ENCODE peak calls at places on chromosome 2, in four cellular contexts. N, S, Q and Z are unnamed samples.
A peak's percentile ranks its signal among the peaks of the same experiment; 100 is the strongest.

GRCh38 chr2:211494085-211494484 is 937.7 kb downstream of the CPS1 start:
- DNase-seq in N (no peak), S (no peak), Q (no peak), Z (no peak)

GRCh38 chr2:240461471-240462072 is 26.1 kb downstream of the GPC1 start:
- DNase-seq in N (no peak), S (peak; percentile 68), Q (no peak), Z (no peak)

GRCh38 chr2:236177604-236177966 is 9.4 kb upstream of the GBX2 start:
- DNase-seq in N (no peak), S (no peak), Q (no peak), Z (no peak)

GRCh38 chr2:208280933-208281332 is 14.9 kb downstream of the PIKFYVE start:
- DNase-seq in N (peak; percentile 10), S (no peak), Q (no peak), Z (peak; percentile 60)

GRCh38 chr2:102331311-102331980 is 20.1 kb downstream of the IL1RL1 start:
- DNase-seq in N (no peak), S (no peak), Q (no peak), Z (no peak)

GRCh38 chr2:224059178-224059577 is 20.1 kb upstream of the SERPINE2 start:
- DNase-seq in N (no peak), S (no peak), Q (no peak), Z (no peak)

GRCh38 chr2:197972017-197972416 is 167.6 kb downstream of the PLCL1 start:
- DNase-seq in N (peak; percentile 86), S (no peak), Q (no peak), Z (peak; percentile 76)

GRCh38 chr2:48414980-48415764 is 114.8 kb upstream of the STON1 start:
- DNase-seq in N (peak; percentile 13), S (no peak), Q (peak; percentile 72), Z (no peak)

GRCh38 chr2:24046599-24046929 is 627 bp downstream of the WDCP start:
- DNase-seq in N (no peak), S (no peak), Q (no peak), Z (no peak)

GRCh38 chr2:111930875-111931274 is 32.5 kb downstream of the MERTK start:
- DNase-seq in N (peak; percentile 47), S (no peak), Q (no peak), Z (peak; percentile 88)

GRCh38 chr2:216774180-216774579 is 78.8 kb upstream of the IGFBP5 start:
- DNase-seq in N (no peak), S (no peak), Q (no peak), Z (no peak)

GRCh38 chr2:12923907-12924610 is 207.3 kb downstream of the TRIB2 start:
- DNase-seq in N (no peak), S (no peak), Q (no peak), Z (peak; percentile 62)

GRCh38 chr2:75524276-75524911 is 36.3 kb downstream of the EVA1A start:
- DNase-seq in N (no peak), S (no peak), Q (no peak), Z (no peak)

GRCh38 chr2:208222351-208222750 is 32.5 kb downstream of the IDH1 start:
- DNase-seq in N (peak; percentile 36), S (no peak), Q (no peak), Z (no peak)

GRCh38 chr2:222561817-222562424 is 94.0 kb downstream of the FARSB start:
- DNase-seq in N (peak; percentile 25), S (no peak), Q (peak; percentile 67), Z (peak; percentile 76)

GRCh38 chr2:68737717-68738116 is 3.1 kb downstream of the ARHGAP25 start:
- DNase-seq in N (no peak), S (no peak), Q (no peak), Z (no peak)

GRCh38 chr2:47016172-47016913 is 100.7 kb upstream of the MCFD2 start:
- DNase-seq in N (peak; percentile 30), S (no peak), Q (peak; percentile 76), Z (peak; percentile 76)